ENCODE peak calls at places on chromosomes 12 and 14, in ten cellular contexts. R is T47D; G is activated CD4-positive, CD25-positive, alpha-beta regulatory T cell treated with anti-CD3 and anti-CD28 coated beads, Interleukin-2, amount 50 U/mL, for 72 hours; M is HTR-8/SVneo; B is ELF-1; S is left kidney; F is T-helper 2 cell; J is EL; Y is memory B cell; L is NCI-H1092. P is an unnamed sample.

GRCh38 chr12:121376754-121377697 is 22.9 kb upstream of the RNF34 start:
- DNase-seq in R (no peak), G (no peak), M (no peak), B (no peak), S (peak), F (no peak), J (no peak), Y (no peak), L (no peak), P (no peak)

GRCh38 chr14:100703574-100704220 is 23.0 kb upstream of the DLK1 start:
- DNase-seq in R (peak), G (no peak), M (no peak), B (peak), S (no peak), F (no peak), J (no peak), Y (no peak), L (no peak), P (no peak)

GRCh38 chr12:27280412-27280811 is 36.3 kb downstream of the STK38L start:
- DNase-seq in R (no peak), G (no peak), M (no peak), B (no peak), S (no peak), F (no peak), J (no peak), Y (no peak), L (no peak), P (no peak)

GRCh38 chr12:125346361-125346760 is 281.1 kb downstream of the AACS start:
- DNase-seq in R (no peak), G (no peak), M (no peak), B (no peak), S (no peak), F (no peak), J (no peak), Y (no peak), L (no peak), P (no peak)

GRCh38 chr14:96639550-96639949 is 137.4 kb downstream of the PAPOLA start:
- DNase-seq in R (no peak), G (no peak), M (no peak), B (no peak), S (no peak), F (no peak), J (no peak), Y (peak), L (no peak), P (no peak)

GRCh38 chr12:7259060-7259459 is 44.8 kb upstream of the ACSM4 start:
- DNase-seq in R (no peak), G (no peak), M (no peak), B (no peak), S (no peak), F (no peak), J (no peak), Y (no peak), L (no peak), P (no peak)

GRCh38 chr12:69066420-69067373 is 133.7 kb upstream of the CPM start:
- DNase-seq in R (peak), G (no peak), M (no peak), B (no peak), S (peak), F (no peak), J (no peak), Y (no peak), L (no peak), P (no peak)

GRCh38 chr14:31819281-31819680 is 257.8 kb upstream of the ARHGAP5 start:
- DNase-seq in R (peak), G (no peak), M (peak), B (no peak), S (no peak), F (no peak), J (no peak), Y (no peak), L (no peak), P (no peak)

GRCh38 chr14:64729386-64730060 is 25.3 kb downstream of the PLEKHG3 start:
- DNase-seq in R (no peak), G (no peak), M (no peak), B (no peak), S (no peak), F (no peak), J (no peak), Y (no peak), L (no peak), P (no peak)

GRCh38 chr14:104770851-104771272 is 17.9 kb downstream of the SIVA1 start:
- DNase-seq in R (no peak), G (no peak), M (no peak), B (no peak), S (no peak), F (no peak), J (no peak), Y (no peak), L (no peak), P (no peak)

GRCh38 chr14:65318636-65319506 is 93.7 kb upstream of the FUT8 start:
- DNase-seq in R (no peak), G (no peak), M (no peak), B (no peak), S (no peak), F (no peak), J (no peak), Y (no peak), L (no peak), P (no peak)

GRCh38 chr12:123983822-123984485 is 10.9 kb downstream of the ZNF664 start:
- DNase-seq in R (peak), G (no peak), M (peak), B (peak), S (peak), F (peak), J (peak), Y (peak), L (no peak), P (peak)

GRCh38 chr12:662541-663292 is 528 bp downstream of the NINJ2 start:
- DNase-seq in R (no peak), G (no peak), M (no peak), B (no peak), S (peak), F (no peak), J (no peak), Y (no peak), L (no peak), P (no peak)